ENCODE peak calls at places on chromosome 14, in eight cellular contexts. H is GM10248, R is PC-9, K is endodermal cell, F is LNCaP clone FGC, U is esophagus squamous epithelium, N is A549, W is omental fat pad. V is an unnamed sample.

GRCh38 chr14:35088514-35088913 is 33.3 kb downstream of the PPP2R3C start:
- DNase-seq in H (no peak), R (no peak), K (no peak), F (no peak), U (no peak), N (no peak), W (no peak), V (no peak)

GRCh38 chr14:59177229-59177628 is 11.2 kb upstream of the DAAM1 start:
- DNase-seq in H (no peak), R (no peak), K (peak), F (no peak), U (no peak), N (no peak), W (no peak), V (no peak)

GRCh38 chr14:74949211-74949610 is 6.2 kb downstream of the PGF start:
- DNase-seq in H (no peak), R (no peak), K (no peak), F (no peak), U (no peak), N (no peak), W (no peak), V (no peak)

GRCh38 chr14:74543771-74544170 is 50.2 kb downstream of the ISCA2 start:
- DNase-seq in H (no peak), R (no peak), K (no peak), F (no peak), U (no peak), N (no peak), W (no peak), V (no peak)

GRCh38 chr14:70887207-70888150 is 19.8 kb upstream of the PCNX1 start:
- DNase-seq in H (no peak), R (no peak), K (no peak), F (no peak), U (no peak), N (no peak), W (no peak), V (no peak)

GRCh38 chr14:54782803-54783659 is 119.6 kb downstream of the GCH1 start:
- DNase-seq in H (peak), R (no peak), K (peak), F (no peak), U (no peak), N (no peak), W (no peak), V (peak)

GRCh38 chr14:63039800-63040380 is 5.4 kb downstream of the KCNH5 start:
- DNase-seq in H (no peak), R (peak), K (peak), F (no peak), U (no peak), N (no peak), W (no peak), V (no peak)

GRCh38 chr14:37122288-37122687 is 50.1 kb downstream of the SLC25A21 start:
- DNase-seq in H (no peak), R (peak), K (no peak), F (no peak), U (no peak), N (peak), W (no peak), V (no peak)

GRCh38 chr14:31894351-31894750 is 182.8 kb upstream of the ARHGAP5 start:
- DNase-seq in H (no peak), R (no peak), K (no peak), F (no peak), U (no peak), N (no peak), W (no peak), V (no peak)

DNA sequence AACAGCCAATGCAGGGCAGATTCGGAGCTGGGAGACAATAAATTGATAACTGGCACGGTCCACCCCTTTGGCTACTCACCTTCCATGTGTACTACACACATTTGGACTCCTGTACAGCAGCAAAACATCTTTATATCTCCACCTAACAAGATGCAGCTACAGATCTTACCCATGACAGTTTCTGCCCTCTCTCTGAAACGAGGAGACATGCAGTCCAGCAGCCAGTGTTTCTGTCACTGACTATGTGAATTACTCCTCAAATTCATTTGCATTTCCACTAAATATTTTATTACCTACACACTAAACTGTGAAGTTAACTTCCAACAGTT is 58.7 kb upstream of the BEGAIN start:
- DNase-seq in H (no peak), R (no peak), K (no peak), F (no peak), U (no peak), N (no peak), W (no peak), V (no peak)
- TF ChIP-seq CTCF in H (no peak), R (peak), K (peak), F (no peak), U (no peak), N (no peak), W (no peak), V (peak)

DNA sequence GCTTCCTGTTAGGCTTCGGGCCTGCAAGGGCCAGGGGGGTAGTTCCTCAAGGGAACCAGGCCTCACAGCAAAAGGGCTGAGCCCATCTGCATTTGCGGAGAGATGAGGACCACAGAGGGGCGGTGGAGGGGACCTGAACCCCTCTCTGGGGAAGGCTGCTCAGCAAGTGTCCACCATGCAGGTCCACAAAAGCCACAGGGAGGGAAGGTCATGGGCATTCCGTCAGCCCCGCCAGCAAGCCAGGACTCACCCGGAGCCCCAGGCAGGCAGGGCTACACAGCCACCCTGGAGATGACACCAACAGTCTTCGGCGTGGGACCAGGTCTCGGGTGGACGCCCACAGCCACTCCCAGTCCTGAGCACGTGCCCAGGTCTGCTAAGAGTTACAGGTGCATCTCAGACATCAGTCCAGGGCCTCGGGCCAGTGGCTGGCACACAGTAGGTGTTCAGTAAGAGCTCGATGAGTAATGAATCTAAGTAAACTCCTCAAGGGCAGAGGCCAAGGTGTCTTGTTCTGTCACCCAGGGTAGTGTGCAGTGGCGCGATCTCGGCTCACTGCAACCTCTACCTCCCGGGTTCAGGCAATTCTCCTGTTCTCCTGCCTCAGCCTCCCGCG is 11.3 kb downstream of the TTC7B start:
- DNase-seq in H (no peak), R (no peak), K (no peak), F (no peak), U (no peak), N (no peak), W (no peak), V (no peak)
- TF ChIP-seq CTCF in H (no peak), R (no peak), K (no peak), F (no peak), U (no peak), N (no peak), W (no peak), V (no peak)

DNA sequence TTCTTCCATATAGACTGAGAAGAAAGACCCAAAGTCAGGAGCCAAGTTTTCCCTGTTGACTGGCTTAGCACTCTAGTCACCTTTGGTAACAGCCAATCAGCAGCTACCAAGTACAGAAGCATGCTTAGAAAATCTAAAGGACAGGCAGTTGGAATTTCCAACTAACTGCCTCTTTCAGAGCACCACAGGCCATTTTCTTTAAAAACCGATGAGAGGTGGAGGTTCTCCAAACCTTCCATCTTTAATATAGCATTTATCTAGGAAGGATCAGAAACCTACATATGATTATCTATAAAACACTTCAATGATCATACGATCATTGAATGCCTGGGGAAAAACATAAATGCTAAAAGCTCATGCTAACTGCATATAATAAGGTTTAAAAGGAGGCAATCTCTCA is at the start of gene CATSPERB:
- DNase-seq in H (no peak), R (no peak), K (no peak), F (no peak), U (no peak), N (no peak), W (no peak), V (no peak)
- TF ChIP-seq CTCF in H (no peak), R (no peak), K (no peak), F (no peak), U (no peak), N (no peak), W (no peak), V (no peak)

DNA sequence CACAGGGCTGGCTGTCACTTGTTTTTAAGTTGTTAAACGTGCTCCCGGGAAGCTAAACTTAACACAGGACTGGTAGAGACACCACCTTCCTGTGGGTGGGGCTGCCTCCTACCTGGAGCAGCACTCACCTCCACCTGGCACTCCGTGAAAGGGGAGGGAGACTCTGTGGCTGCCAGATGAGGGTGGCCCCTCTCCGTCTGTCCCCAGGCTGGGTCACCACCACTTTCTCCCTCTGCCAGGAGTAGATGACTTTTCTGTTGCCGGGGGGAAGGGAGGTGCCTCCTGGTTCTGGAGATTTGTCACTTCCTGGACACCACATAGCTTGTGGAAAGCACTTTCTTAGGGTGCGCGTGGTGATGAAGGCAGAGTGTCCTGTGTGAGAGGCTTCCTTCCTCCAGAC is 81.3 kb downstream of the WDR20 start:
- DNase-seq in H (no peak), R (peak), K (peak), F (no peak), U (no peak), N (no peak), W (no peak), V (no peak)
- TF ChIP-seq CTCF in H (no peak), R (peak), K (peak), F (no peak), U (no peak), N (no peak), W (no peak), V (no peak)

DNA sequence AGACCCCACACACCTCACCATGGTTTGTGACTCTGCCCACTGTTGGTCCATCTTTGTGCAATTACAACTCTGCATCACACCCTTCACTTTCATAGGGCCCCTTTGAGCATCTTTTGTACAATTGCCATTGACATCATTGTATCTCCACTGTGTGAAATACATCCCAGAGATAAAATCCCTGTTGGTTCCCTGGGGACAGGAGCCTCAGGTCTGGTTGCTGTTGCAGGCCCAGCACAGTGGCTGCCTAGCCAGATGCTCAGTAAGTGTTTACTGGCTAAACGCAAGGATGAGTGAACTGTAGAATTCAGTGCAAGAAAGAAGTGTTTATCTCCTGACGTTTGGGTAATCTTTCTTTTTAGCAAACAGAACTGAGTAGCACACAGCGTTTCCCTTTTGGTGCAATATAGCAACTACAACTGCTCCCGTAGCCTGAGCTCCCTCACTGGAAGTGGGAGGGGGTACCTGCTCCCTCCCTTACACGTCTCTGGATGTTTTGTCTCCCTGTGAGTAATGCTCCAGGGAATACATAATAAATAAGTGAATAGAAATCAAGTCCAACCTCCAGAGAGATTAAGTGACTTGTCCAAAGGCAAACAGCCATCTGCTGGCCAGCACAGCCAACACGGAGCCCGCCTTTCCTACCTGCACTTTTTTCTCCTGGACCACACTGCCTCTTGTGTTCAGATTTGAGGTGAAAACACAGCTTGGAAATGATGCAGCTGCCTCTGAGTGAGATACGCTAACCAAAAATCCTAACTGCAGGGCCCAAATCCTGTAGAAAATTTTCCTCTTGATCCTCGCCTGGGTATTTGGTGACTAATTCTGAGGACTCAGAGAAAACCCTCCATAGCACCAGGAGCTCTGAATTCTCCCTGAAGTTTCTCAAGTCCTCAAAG is 27.4 kb downstream of the GALNT16 start:
- DNase-seq in H (no peak), R (peak), K (peak), F (no peak), U (no peak), N (no peak), W (no peak), V (no peak)
- TF ChIP-seq CTCF in H (no peak), R (no peak), K (peak), F (peak), U (no peak), N (no peak), W (no peak), V (no peak)

DNA sequence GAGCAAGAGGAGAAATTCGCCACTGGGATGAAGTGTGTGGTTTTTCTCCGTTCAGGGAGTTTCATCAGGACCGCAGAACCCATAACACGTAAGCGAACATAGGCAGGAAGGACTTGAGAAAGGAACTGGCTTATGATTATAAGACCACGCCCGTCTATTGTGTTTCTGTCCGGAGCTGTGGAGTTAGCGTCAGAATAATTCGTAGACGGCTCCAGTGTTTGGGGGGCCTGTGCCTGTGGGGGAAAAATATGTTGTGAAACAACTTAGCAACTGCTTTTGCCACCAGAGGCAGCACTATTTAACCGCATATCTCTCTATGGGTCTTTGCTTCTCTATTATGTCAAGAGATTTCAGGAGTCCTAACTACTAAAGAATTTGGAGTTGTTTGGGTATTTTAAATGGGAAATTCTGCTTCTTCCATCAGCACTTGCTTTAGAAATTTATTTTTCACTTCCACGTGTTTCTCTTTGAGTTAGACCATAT is 506 bp upstream of the CLEC14A start:
- DNase-seq in H (peak), R (no peak), K (no peak), F (no peak), U (no peak), N (no peak), W (no peak), V (peak)
- TF ChIP-seq CTCF in H (no peak), R (no peak), K (peak), F (no peak), U (peak), N (no peak), W (no peak), V (no peak)

GRCh38 chr14:97095269-97095668 is 298.1 kb downstream of the VRK1 start:
- DNase-seq in H (no peak), R (no peak), K (peak), F (no peak), U (no peak), N (no peak), W (no peak), V (peak)
- TF ChIP-seq CTCF in H (no peak), R (no peak), K (peak), F (no peak), U (no peak), N (no peak), W (no peak), V (no peak)

GRCh38 chr14:60758875-60759274 is 24.3 kb downstream of the MNAT1 start:
- DNase-seq in H (no peak), R (no peak), K (no peak), F (no peak), U (no peak), N (no peak), W (no peak), V (no peak)
- TF ChIP-seq CTCF in H (no peak), R (no peak), K (no peak), F (no peak), U (no peak), N (no peak), W (no peak), V (no peak)